ENCODE peak calls at places on chromosomes 1 and 21, in six cellular contexts. D is kidney; S is pancreas; E is endothelial cell; T is foreskin fibroblast; W is CD4-positive, alpha-beta T cell. G is an unnamed sample.

GRCh38 chr1:36743286-36744005 is 260.7 kb upstream of the CSF3R start:
- DNase-seq in D (no peak), S (no peak), E (no peak), T (no peak), W (peak; percentile 1), G (no peak)

GRCh38 chr1:213041443-213041842 is 9.6 kb upstream of the RPS6KC1 start:
- DNase-seq in D (no peak), S (no peak), E (no peak), T (peak; percentile 43), W (no peak), G (no peak)

GRCh38 chr1:14037101-14037807 is 337.3 kb downstream of the PRDM2 start:
- DNase-seq in D (no peak), S (no peak), E (no peak), T (no peak), W (no peak), G (no peak)

GRCh38 chr1:27724961-27725373 is 794 bp upstream of the FAM76A start:
- DNase-seq in D (peak; percentile 71), S (peak; percentile 50), E (no peak), T (no peak), W (peak; percentile 35), G (no peak)

GRCh38 chr1:27496604-27497155 is 6.7 kb upstream of the WASF2 start:
- DNase-seq in D (peak; percentile 65), S (no peak), E (peak; percentile 26), T (no peak), W (no peak), G (peak; percentile 19)

GRCh38 chr21:32728455-32729237 is 833 bp upstream of the SYNJ1 start:
- DNase-seq in D (no peak), S (no peak), E (no peak), T (no peak), W (no peak), G (no peak)

GRCh38 chr21:9839011-9839661 is 682.2 kb upstream of the TPTE start:
- DNase-seq in D (peak; percentile 89), S (peak; percentile 72), E (no peak), T (no peak), W (no peak), G (peak; percentile 99)

GRCh38 chr1:30379684-30380624 is 343.4 kb downstream of the MATN1 start:
- DNase-seq in D (peak; percentile 62), S (no peak), E (peak; percentile 66), T (peak; percentile 47), W (peak; percentile 33), G (no peak)

GRCh38 chr1:204348722-204349121 is 11.0 kb downstream of the PLEKHA6 start:
- DNase-seq in D (peak; percentile 95), S (no peak), E (no peak), T (peak; percentile 42), W (no peak), G (no peak)

GRCh38 chr1:9929431-9930385 is 13.5 kb downstream of the LZIC start:
- DNase-seq in D (no peak), S (no peak), E (peak; percentile 32), T (no peak), W (no peak), G (peak; percentile 12)

GRCh38 chr1:40477680-40478057 is 579 bp downstream of the ZFP69 start:
- DNase-seq in D (no peak), S (no peak), E (no peak), T (peak; percentile 10), W (peak; percentile 33), G (no peak)

GRCh38 chr1:116498789-116499628 is 71.8 kb downstream of the CD58 start:
- DNase-seq in D (peak; percentile 64), S (no peak), E (peak; percentile 79), T (no peak), W (no peak), G (no peak)

GRCh38 chr1:36203554-36204346 is 20.5 kb upstream of the THRAP3 start:
- DNase-seq in D (peak; percentile 80), S (no peak), E (no peak), T (peak; percentile 75), W (no peak), G (no peak)

GRCh38 chr1:28926629-28927441 is 12.5 kb downstream of the EPB41 start:
- DNase-seq in D (no peak), S (no peak), E (no peak), T (no peak), W (no peak), G (no peak)

GRCh38 chr21:39726133-39726532 is 18.9 kb upstream of the IGSF5 start:
- DNase-seq in D (no peak), S (no peak), E (no peak), T (no peak), W (no peak), G (no peak)

GRCh38 chr1:240608707-240609106 is 3.2 kb downstream of the GREM2 start:
- DNase-seq in D (no peak), S (no peak), E (peak; percentile 22), T (no peak), W (no peak), G (no peak)

GRCh38 chr1:38745476-38746410 is 113.8 kb downstream of the RRAGC start:
- DNase-seq in D (no peak), S (no peak), E (no peak), T (no peak), W (no peak), G (no peak)

GRCh38 chr1:27527857-27528700 is 38.1 kb upstream of the WASF2 start:
- DNase-seq in D (peak; percentile 90), S (peak; percentile 78), E (peak; percentile 32), T (no peak), W (peak; percentile 60), G (no peak)

GRCh38 chr1:48876221-48876785 is 99.6 kb upstream of the BEND5 start:
- DNase-seq in D (no peak), S (no peak), E (no peak), T (no peak), W (no peak), G (no peak)

GRCh38 chr1:62235576-62235975 is 40.9 kb downstream of the L1TD1 start:
- DNase-seq in D (no peak), S (no peak), E (no peak), T (no peak), W (no peak), G (no peak)

GRCh38 chr1:221605569-221605968 is 136.3 kb downstream of the DUSP10 start:
- DNase-seq in D (no peak), S (no peak), E (no peak), T (no peak), W (no peak), G (no peak)

GRCh38 chr21:45965084-45965826 is 16.3 kb upstream of the COL6A1 start:
- DNase-seq in D (peak; percentile 15), S (no peak), E (no peak), T (no peak), W (no peak), G (no peak)

GRCh38 chr1:180945151-180945550 is 32.5 kb downstream of the KIAA1614 start:
- DNase-seq in D (no peak), S (no peak), E (no peak), T (no peak), W (no peak), G (peak; percentile 86)

GRCh38 chr1:230025686-230026085 is 41.4 kb upstream of the GALNT2 start:
- DNase-seq in D (no peak), S (no peak), E (no peak), T (no peak), W (no peak), G (no peak)

GRCh38 chr1:17635811-17636210 is 96.3 kb downstream of the ARHGEF10L start:
- DNase-seq in D (no peak), S (no peak), E (no peak), T (no peak), W (no peak), G (no peak)

DNA sequence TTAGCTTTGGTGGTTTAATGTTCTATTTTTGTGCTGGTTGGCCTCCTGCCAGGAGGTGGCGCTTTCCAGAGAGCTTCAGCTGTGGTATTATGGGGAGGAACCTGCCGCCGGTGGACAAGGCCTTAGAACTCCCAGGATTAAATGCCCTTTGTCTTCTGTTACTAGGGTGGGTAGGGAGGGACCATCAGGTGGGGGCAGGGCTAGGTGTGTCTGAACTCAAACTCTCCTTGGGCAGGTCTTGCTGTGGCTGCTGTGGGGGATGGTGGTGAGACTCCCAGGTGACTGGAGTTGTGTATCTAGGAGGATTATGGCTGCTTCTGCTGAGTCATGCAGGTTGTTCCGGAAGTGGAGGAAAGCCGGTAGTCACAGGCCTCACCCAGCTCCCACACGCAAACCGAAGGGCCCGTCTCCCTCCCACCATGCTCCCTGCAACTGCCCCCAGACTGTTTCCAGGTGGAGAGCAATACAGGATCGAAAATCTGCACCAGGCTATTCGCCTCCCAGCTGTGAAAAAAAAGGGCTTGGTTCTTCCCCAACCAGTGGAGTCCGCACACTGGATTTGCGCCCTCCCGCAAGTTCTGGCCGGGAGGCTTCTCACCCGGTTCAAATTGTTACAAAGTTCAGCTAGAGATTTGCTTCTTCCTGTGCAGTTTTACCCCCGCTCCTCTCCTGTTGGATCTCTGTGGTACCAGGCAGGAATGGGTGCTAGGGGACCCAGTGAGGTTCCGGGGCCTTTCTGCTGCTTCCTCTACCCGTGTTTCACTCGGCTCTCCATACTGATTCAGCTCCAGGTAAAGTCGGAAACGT is 220.5 kb downstream of the CENPF start:
- DNase-seq in D (no peak), S (no peak), E (no peak), T (no peak), W (no peak), G (no peak)
- TF ChIP-seq CTCF in D (no peak), S (no peak), E (no peak), T (no peak), W (no peak), G (no peak)

DNA sequence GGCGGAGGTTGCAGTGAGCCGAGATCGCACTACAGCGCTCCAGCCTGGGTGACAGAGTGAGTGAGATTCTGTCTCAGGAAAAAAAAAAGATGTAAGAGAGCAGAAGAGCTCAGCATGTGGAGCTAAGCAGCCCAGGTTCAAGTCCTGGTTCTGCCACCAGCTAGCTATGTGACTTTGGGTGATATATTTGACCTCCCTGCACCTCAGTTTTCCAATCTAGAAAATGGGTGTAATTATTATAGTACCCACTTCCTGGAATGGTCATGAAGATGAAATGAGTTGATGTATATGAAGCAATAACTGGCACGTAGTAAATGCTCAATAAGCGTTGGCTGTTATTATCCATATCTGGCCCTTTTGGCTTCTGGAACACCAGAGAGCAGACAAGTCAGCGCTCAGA is 38.2 kb downstream of the CAMK2N1 start:
- DNase-seq in D (no peak), S (no peak), E (no peak), T (no peak), W (no peak), G (no peak)
- TF ChIP-seq CTCF in D (no peak), S (no peak), E (no peak), T (no peak), W (no peak), G (no peak)

DNA sequence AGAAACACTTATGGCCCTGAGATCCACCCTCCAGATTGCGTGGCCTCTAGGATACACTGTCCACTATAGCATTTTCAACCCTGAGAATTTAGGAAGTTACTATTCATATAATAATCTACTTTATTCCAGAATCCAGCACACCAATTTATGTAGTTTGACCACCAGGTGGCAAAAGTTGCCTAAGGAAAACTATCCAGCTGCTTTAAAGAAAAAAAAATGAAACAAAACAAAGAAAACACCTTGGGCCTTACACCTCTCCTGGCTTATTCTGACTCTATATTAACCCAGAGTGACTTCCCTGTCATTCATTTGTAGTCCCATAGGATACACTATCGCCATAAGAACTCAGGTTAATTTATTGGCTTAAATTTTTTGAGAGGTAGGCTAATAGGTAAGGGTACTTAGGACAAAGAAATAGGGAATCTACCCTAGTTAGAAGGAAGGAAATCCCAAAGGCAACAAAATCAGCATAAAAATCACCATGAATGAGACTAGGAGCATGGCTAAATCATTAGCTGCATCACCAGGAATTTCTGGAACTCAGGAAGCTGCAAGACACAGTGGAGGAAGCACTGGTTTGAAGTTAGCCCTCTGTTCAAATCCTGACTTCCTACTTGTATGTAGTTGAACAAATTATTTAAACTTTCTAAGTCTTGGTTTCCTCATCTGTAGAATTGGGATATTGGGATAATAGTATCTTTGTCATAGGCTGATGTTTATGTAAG is 107.5 kb downstream of the SPAG17 start:
- DNase-seq in D (no peak), S (no peak), E (peak; percentile 10), T (peak; percentile 18), W (no peak), G (no peak)
- TF ChIP-seq CTCF in D (peak; percentile 32), S (peak; percentile 36), E (peak; percentile 83), T (peak; percentile 47), W (no peak), G (peak; percentile 90)

GRCh38 chr1:6483010-6483760 is 8.3 kb downstream of the PLEKHG5 start:
- DNase-seq in D (peak; percentile 56), S (no peak), E (no peak), T (no peak), W (no peak), G (no peak)
- TF ChIP-seq CTCF in D (no peak), S (no peak), E (no peak), T (no peak), W (no peak), G (no peak)